ENCODE peak calls at places on chromosomes 4 and X, in eight cellular contexts. One of them, this sample, is unnamed.

GRCh38 chr4:52103314-52103713 is 52.2 kb downstream of the SPATA18 start:
- DNase-seq in neural crest cell: no peak
- DNase-seq in SJSA1: no peak
- DNase-seq in SIG-M5: no peak
- DNase-seq in Ammon's horn: peak
- DNase-seq in hypothalamus: no peak
- DNase-seq in activated CD4-positive, alpha-beta T cell treated with anti-CD3 and anti-CD28 coated beads, Interleukin-2, amount 50 U/mL, for 4 hours: no peak
- DNase-seq in NCI-H1417: peak
- DNase-seq in this sample: peak

GRCh38 chr4:101102114-101102752 is 245.1 kb downstream of the PPP3CA start:
- DNase-seq in neural crest cell: no peak
- DNase-seq in SJSA1: no peak
- DNase-seq in SIG-M5: no peak
- DNase-seq in Ammon's horn: peak
- DNase-seq in hypothalamus: no peak
- DNase-seq in activated CD4-positive, alpha-beta T cell treated with anti-CD3 and anti-CD28 coated beads, Interleukin-2, amount 50 U/mL, for 4 hours: no peak
- DNase-seq in NCI-H1417: no peak
- DNase-seq in this sample: peak

GRCh38 chrX:19121898-19122640 is at the start of gene ADGRG2:
- DNase-seq in neural crest cell: peak
- DNase-seq in SJSA1: peak
- DNase-seq in SIG-M5: no peak
- DNase-seq in Ammon's horn: peak
- DNase-seq in hypothalamus: no peak
- DNase-seq in activated CD4-positive, alpha-beta T cell treated with anti-CD3 and anti-CD28 coated beads, Interleukin-2, amount 50 U/mL, for 4 hours: no peak
- DNase-seq in NCI-H1417: peak
- DNase-seq in this sample: peak

GRCh38 chr4:105598044-105598443 is 45.6 kb downstream of the ARHGEF38 start:
- DNase-seq in neural crest cell: no peak
- DNase-seq in SJSA1: no peak
- DNase-seq in SIG-M5: no peak
- DNase-seq in Ammon's horn: no peak
- DNase-seq in hypothalamus: no peak
- DNase-seq in activated CD4-positive, alpha-beta T cell treated with anti-CD3 and anti-CD28 coated beads, Interleukin-2, amount 50 U/mL, for 4 hours: no peak
- DNase-seq in NCI-H1417: no peak
- DNase-seq in this sample: no peak

GRCh38 chrX:14872355-14872754 is 514 bp downstream of the FANCB start:
- DNase-seq in neural crest cell: no peak
- DNase-seq in SJSA1: no peak
- DNase-seq in SIG-M5: no peak
- DNase-seq in Ammon's horn: no peak
- DNase-seq in hypothalamus: no peak
- DNase-seq in activated CD4-positive, alpha-beta T cell treated with anti-CD3 and anti-CD28 coated beads, Interleukin-2, amount 50 U/mL, for 4 hours: no peak
- DNase-seq in NCI-H1417: peak
- DNase-seq in this sample: no peak

GRCh38 chrX:31608651-31609050 is 536.8 kb upstream of the FTHL17 start:
- DNase-seq in neural crest cell: no peak
- DNase-seq in SJSA1: no peak
- DNase-seq in SIG-M5: no peak
- DNase-seq in Ammon's horn: no peak
- DNase-seq in hypothalamus: no peak
- DNase-seq in activated CD4-positive, alpha-beta T cell treated with anti-CD3 and anti-CD28 coated beads, Interleukin-2, amount 50 U/mL, for 4 hours: no peak
- DNase-seq in NCI-H1417: no peak
- DNase-seq in this sample: no peak

GRCh38 chrX:150731795-150732194 is 38.6 kb downstream of the MTMR1 start:
- DNase-seq in neural crest cell: no peak
- DNase-seq in SJSA1: no peak
- DNase-seq in SIG-M5: peak
- DNase-seq in Ammon's horn: peak
- DNase-seq in hypothalamus: no peak
- DNase-seq in activated CD4-positive, alpha-beta T cell treated with anti-CD3 and anti-CD28 coated beads, Interleukin-2, amount 50 U/mL, for 4 hours: peak
- DNase-seq in NCI-H1417: no peak
- DNase-seq in this sample: peak

GRCh38 chrX:77561372-77561771 is 114.2 kb downstream of the FGF16 start:
- DNase-seq in neural crest cell: no peak
- DNase-seq in SJSA1: no peak
- DNase-seq in SIG-M5: no peak
- DNase-seq in Ammon's horn: no peak
- DNase-seq in hypothalamus: no peak
- DNase-seq in activated CD4-positive, alpha-beta T cell treated with anti-CD3 and anti-CD28 coated beads, Interleukin-2, amount 50 U/mL, for 4 hours: no peak
- DNase-seq in NCI-H1417: no peak
- DNase-seq in this sample: no peak

GRCh38 chrX:39509157-39509556 is 588.6 kb downstream of the BCOR start:
- DNase-seq in neural crest cell: no peak
- DNase-seq in SJSA1: no peak
- DNase-seq in SIG-M5: no peak
- DNase-seq in Ammon's horn: no peak
- DNase-seq in hypothalamus: no peak
- DNase-seq in activated CD4-positive, alpha-beta T cell treated with anti-CD3 and anti-CD28 coated beads, Interleukin-2, amount 50 U/mL, for 4 hours: no peak
- DNase-seq in NCI-H1417: no peak
- DNase-seq in this sample: no peak

GRCh38 chrX:22032084-22032483 is at the start of gene PHEX:
- DNase-seq in neural crest cell: no peak
- DNase-seq in SJSA1: no peak
- DNase-seq in SIG-M5: no peak
- DNase-seq in Ammon's horn: no peak
- DNase-seq in hypothalamus: no peak
- DNase-seq in activated CD4-positive, alpha-beta T cell treated with anti-CD3 and anti-CD28 coated beads, Interleukin-2, amount 50 U/mL, for 4 hours: no peak
- DNase-seq in NCI-H1417: no peak
- DNase-seq in this sample: no peak